ENCODE peak calls at places on chromosomes 4 and X, in six cellular contexts. M is OCI-LY7, F is heart right ventricle, Q is aorta, A is neuronal stem cell, J is substantia nigra. X is an unnamed sample.

GRCh38 chrX:134571831-134572230 is 86.4 kb downstream of the PLAC1 start:
- DNase-seq in M (no peak), F (no peak), Q (no peak), A (no peak), J (no peak), X (no peak)

GRCh38 chr4:66564901-66565648 is 894.8 kb upstream of the EPHA5 start:
- DNase-seq in M (no peak), F (no peak), Q (no peak), A (no peak), J (no peak), X (no peak)

GRCh38 chr4:7423391-7423790 is 11.3 kb downstream of the PSAPL1 start:
- DNase-seq in M (no peak), F (no peak), Q (no peak), A (no peak), J (no peak), X (no peak)

GRCh38 chrX:80806557-80806956 is 3.1 kb downstream of the BRWD3 start:
- DNase-seq in M (no peak), F (no peak), Q (no peak), A (no peak), J (no peak), X (no peak)

GRCh38 chr4:52142816-52143215 is 91.7 kb downstream of the SPATA18 start:
- DNase-seq in M (no peak), F (no peak), Q (no peak), A (no peak), J (no peak), X (no peak)

GRCh38 chr4:144646523-144647094 is 653 bp downstream of the HHIP start:
- DNase-seq in M (no peak), F (no peak), Q (no peak), A (no peak), J (peak), X (no peak)

GRCh38 chr4:89489338-89489771 is 181.8 kb upstream of the GPRIN3 start:
- DNase-seq in M (no peak), F (no peak), Q (peak), A (no peak), J (no peak), X (no peak)

GRCh38 chr4:168852933-168853713 is 156.9 kb downstream of the CBR4 start:
- DNase-seq in M (no peak), F (no peak), Q (no peak), A (no peak), J (no peak), X (no peak)

GRCh38 chr4:54687887-54688841 is 30.4 kb downstream of the KIT start:
- DNase-seq in M (no peak), F (no peak), Q (no peak), A (no peak), J (no peak), X (no peak)

DNA sequence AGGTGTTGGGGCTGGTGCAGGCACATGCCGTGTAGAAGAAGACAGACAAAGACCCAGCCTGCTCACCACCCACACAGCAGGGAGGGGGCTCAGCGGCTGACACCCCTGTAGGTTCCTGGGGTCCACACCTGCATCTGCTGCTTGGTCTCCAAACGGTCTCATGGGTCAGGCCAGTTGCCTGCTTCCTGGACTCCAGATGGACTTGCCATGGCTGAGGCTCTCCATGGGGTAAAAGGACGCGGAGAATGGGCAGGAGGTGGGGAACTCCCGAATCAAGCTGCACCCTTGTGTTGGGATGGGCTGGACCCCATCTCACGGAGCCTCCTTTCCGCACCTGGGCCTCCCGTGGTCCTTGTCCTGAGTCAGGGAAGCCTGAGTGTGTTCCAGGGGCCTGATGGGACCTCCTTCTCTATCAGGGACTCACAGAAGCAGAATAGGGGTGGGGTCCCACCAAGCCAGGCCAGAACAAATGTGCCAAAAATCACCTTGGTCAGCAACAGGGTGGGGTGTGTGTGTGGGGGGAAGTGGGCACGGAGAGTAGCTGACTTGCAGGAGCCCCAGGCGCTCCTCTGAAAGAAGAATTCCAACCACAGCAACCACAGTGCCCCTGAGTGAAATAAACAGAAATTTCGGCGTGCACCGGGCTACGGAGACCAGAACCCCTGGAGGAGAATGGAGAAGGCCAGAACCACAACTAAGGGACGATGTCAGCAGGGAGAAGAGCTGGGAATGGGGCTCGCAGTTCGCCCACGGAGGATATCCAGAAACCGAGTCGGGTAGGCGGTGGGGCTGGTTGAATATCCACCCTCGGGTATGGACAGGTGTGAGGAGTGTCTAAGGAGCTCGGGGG is 11.8 kb upstream of the ASMTL start:
- DNase-seq in M (no peak), F (no peak), Q (no peak), A (no peak), J (no peak), X (no peak)
- H3K27ac ChIP-seq in M (peak), F (no peak), Q (no peak), A (no peak), J (no peak), X (peak)

GRCh38 chrX:75522565-75523411 is at the start of gene ZDHHC15:
- DNase-seq in M (no peak), F (peak), Q (peak), A (peak), J (peak), X (no peak)
- H3K27ac ChIP-seq in M (no peak), F (peak), Q (peak), A (peak), J (peak), X (no peak)

DNA sequence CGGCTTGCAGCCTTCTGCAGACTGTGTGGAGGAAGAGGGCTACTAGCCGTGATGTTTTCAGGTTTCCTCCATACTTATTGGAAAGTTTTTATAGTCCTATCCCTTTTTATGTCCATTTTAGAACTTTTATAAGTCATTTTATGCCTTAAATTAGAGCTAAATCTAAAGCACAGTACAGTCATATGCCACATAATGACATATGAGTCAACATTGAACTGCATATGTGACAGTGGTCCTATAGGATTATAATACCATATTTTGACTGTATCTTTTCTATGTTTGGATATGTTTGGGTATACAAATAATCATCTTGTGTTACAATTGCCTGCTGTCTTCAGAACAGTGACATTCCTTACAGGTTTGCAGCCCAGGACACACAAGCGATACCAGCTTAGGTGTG is 200.2 kb downstream of the SPRY1 start:
- DNase-seq in M (no peak), F (no peak), Q (no peak), A (no peak), J (no peak), X (no peak)
- H3K27ac ChIP-seq in M (no peak), F (no peak), Q (no peak), A (no peak), J (no peak), X (no peak)

GRCh38 chr4:31108762-31109161 is 388.6 kb downstream of the PCDH7 start:
- DNase-seq in M (no peak), F (no peak), Q (no peak), A (no peak), J (no peak), X (no peak)

GRCh38 chr4:31114821-31115220 is 394.7 kb downstream of the PCDH7 start:
- DNase-seq in M (no peak), F (no peak), Q (no peak), A (no peak), J (no peak), X (no peak)

GRCh38 chr4:31107362-31107761 is 387.2 kb downstream of the PCDH7 start:
- DNase-seq in M (no peak), F (no peak), Q (no peak), A (no peak), J (no peak), X (no peak)

GRCh38 chr4:31106419-31106818 is 386.2 kb downstream of the PCDH7 start:
- DNase-seq in M (no peak), F (no peak), Q (no peak), A (no peak), J (no peak), X (no peak)

DNA sequence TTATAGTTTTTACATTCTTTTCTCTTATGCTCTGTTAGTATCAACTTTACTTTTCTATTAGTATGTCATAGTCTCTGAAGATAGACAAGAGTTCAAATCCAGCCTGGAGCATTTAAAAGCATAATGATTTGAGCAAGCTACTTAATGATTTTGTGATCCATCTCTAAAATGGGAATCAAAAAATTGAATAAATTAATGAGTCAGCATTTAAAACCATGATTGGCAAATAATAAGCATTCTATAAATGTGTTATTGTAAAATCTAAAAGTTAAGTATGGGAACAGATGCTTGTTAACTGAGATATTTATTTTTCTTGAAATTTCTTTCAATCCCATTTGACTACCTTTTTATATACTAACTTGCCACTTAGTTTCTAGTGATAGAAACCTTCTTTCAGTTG is 391.6 kb downstream of the PCDH7 start:
- DNase-seq in M (no peak), F (no peak), Q (no peak), A (no peak), J (no peak), X (no peak)
- H3K27ac ChIP-seq in M (no peak), F (no peak), Q (no peak), A (no peak), J (no peak), X (no peak)

GRCh38 chr4:118915468-118915867 is 26.8 kb downstream of the SYNPO2 start:
- DNase-seq in M (no peak), F (no peak), Q (no peak), A (no peak), J (no peak), X (no peak)

GRCh38 chr4:118905546-118905945 is 16.9 kb downstream of the SYNPO2 start:
- DNase-seq in M (no peak), F (no peak), Q (no peak), A (no peak), J (no peak), X (no peak)

GRCh38 chr4:118909173-118909956 is 20.7 kb downstream of the SYNPO2 start:
- DNase-seq in M (no peak), F (no peak), Q (no peak), A (no peak), J (no peak), X (no peak)

GRCh38 chr4:118910221-118910620 is 21.6 kb downstream of the SYNPO2 start:
- DNase-seq in M (no peak), F (no peak), Q (no peak), A (no peak), J (no peak), X (no peak)

GRCh38 chr4:118911162-118911791 is 22.6 kb downstream of the SYNPO2 start:
- DNase-seq in M (no peak), F (no peak), Q (no peak), A (no peak), J (no peak), X (no peak)
- H3K27ac ChIP-seq in M (no peak), F (no peak), Q (no peak), A (no peak), J (no peak), X (no peak)

GRCh38 chrX:49165901-49166881 is 3.6 kb downstream of the MAGIX start:
- DNase-seq in M (peak), F (peak), Q (peak), A (peak), J (peak), X (peak)
- H3K27ac ChIP-seq in M (peak), F (peak), Q (peak), A (no peak), J (peak), X (peak)

DNA sequence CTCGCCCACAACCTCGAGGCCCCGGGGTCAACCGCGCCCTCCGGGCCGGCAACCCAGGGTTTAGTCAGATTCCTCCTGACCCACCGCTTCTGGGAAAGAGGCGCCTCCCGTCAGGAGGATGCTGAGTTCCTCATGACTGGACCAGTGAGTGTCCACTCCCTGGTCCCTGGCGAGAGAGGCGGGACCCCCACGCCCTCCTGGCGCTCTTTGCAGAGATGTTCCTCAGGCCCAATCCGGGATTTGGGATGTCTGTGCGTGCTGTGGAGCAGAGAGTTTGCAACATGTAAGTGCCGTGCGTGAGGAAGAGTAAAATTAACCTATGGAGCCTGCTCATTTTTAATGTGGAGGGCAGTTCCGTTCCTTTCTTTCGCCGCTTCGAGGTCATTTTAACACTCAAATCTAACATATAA is 822 bp upstream of the UGDH start:
- DNase-seq in M (peak), F (no peak), Q (peak), A (no peak), J (no peak), X (no peak)
- H3K27ac ChIP-seq in M (no peak), F (peak), Q (peak), A (peak), J (peak), X (peak)

DNA sequence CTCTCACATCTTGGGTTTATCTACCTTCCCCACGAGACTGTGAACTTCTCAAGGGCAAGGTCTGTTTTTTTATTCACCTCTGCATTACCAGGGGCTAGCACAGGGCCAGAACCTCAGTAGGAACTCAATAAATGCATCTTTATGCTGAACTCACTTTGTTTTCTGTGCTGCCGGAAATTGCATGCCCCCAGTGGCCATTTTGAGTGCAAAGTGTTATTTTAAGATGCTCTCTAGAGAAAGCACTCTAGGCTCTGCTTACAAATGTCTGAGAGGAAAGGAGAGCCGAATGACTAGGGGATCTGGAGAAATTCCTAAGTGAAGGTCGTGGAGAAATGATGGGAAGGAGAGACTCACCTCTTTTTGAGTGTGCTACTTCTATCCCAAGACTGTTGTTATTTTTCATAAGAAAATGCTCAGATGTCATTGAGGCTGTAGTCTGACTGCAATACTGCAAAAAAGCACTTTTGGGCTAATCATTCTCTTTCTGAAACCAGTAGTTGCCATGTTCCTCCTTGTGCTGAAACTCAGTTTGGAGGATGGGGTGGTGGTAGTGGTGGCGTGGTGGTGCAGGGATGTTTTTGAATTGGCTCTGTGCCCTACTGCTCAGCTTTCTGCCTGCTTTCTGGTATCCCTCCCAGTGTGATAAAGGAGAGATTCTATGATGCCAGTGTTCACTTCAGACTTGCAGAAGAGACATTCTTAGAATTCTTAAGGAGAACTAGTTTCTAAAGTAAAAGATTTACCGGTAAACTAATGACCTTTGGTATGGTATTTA is 41.3 kb downstream of the DOCK11 start:
- DNase-seq in M (peak), F (no peak), Q (no peak), A (no peak), J (no peak), X (peak)
- H3K27ac ChIP-seq in M (peak), F (no peak), Q (no peak), A (peak), J (no peak), X (peak)

DNA sequence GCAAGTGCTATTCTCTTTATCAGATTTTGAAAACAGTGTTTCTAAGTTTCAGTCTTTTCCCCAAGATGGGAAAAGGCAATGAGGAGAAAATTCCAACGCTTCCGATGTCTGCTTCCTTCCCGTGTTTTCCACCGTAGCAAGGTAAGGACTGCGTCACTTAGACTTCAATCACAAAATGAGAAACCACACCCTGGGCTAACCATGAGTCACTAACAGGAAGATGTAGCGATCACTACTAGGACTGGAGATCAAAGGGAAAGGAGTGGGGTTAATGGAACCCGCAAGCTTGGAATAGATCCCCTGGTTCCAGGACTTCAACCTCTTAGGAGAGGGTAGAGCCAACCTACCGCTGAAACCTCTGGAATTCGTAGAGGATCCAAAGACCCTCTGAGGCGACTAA is 250.7 kb upstream of the ZFP42 start:
- DNase-seq in M (no peak), F (no peak), Q (no peak), A (no peak), J (no peak), X (no peak)
- H3K27ac ChIP-seq in M (no peak), F (no peak), Q (no peak), A (no peak), J (no peak), X (no peak)